ENCODE peak calls at places on chromosome 14, in six cellular contexts. S, F, X, P, O and Y are unnamed samples.

GRCh38 chr14:47674148-47674545 is 1.3 kb downstream of the MDGA2 start:
- DNase-seq in S (no peak), F (no peak), X (no peak), P (no peak), O (peak), Y (no peak)

GRCh38 chr14:66038214-66038977 is 447.8 kb upstream of the CCDC196 start:
- DNase-seq in S (no peak), F (no peak), X (no peak), P (no peak), O (no peak), Y (peak)

GRCh38 chr14:101619484-101619883 is 58.2 kb downstream of the DIO3 start:
- DNase-seq in S (no peak), F (no peak), X (peak), P (no peak), O (no peak), Y (no peak)

GRCh38 chr14:25698111-25698510 is 648.2 kb upstream of the STXBP6 start:
- DNase-seq in S (no peak), F (no peak), X (no peak), P (no peak), O (no peak), Y (no peak)

GRCh38 chr14:56378474-56378873 is 201.1 kb upstream of the TMEM260 start:
- DNase-seq in S (no peak), F (no peak), X (no peak), P (no peak), O (no peak), Y (no peak)

GRCh38 chr14:52619692-52620091 is 67.1 kb downstream of the GPR137C start:
- DNase-seq in S (no peak), F (no peak), X (no peak), P (no peak), O (no peak), Y (no peak)

GRCh38 chr14:93035917-93036651 is 79.6 kb downstream of the ITPK1 start:
- DNase-seq in S (no peak), F (no peak), X (no peak), P (no peak), O (no peak), Y (peak)

GRCh38 chr14:100471451-100472093 is 115.6 kb downstream of the BEGAIN start:
- DNase-seq in S (no peak), F (no peak), X (no peak), P (no peak), O (no peak), Y (no peak)

GRCh38 chr14:89484445-89484844 is 67.4 kb upstream of the FOXN3 start:
- DNase-seq in S (no peak), F (no peak), X (no peak), P (no peak), O (no peak), Y (no peak)

GRCh38 chr14:89308232-89308959 is 108.6 kb downstream of the FOXN3 start:
- DNase-seq in S (no peak), F (no peak), X (no peak), P (no peak), O (no peak), Y (no peak)

GRCh38 chr14:105876829-105877228 is 350.4 kb downstream of the TMEM121 start:
- DNase-seq in S (peak), F (no peak), X (no peak), P (no peak), O (no peak), Y (peak)

GRCh38 chr14:38004610-38004879 is 203.2 kb upstream of the SSTR1 start:
- DNase-seq in S (no peak), F (no peak), X (no peak), P (no peak), O (no peak), Y (no peak)

GRCh38 chr14:21521526-21521925 is 4.6 kb downstream of the SALL2 start:
- DNase-seq in S (no peak), F (no peak), X (no peak), P (no peak), O (no peak), Y (no peak)

GRCh38 chr14:72891666-72892102 is 2.2 kb downstream of the DPF3 start:
- DNase-seq in S (no peak), F (no peak), X (no peak), P (no peak), O (no peak), Y (no peak)

DNA sequence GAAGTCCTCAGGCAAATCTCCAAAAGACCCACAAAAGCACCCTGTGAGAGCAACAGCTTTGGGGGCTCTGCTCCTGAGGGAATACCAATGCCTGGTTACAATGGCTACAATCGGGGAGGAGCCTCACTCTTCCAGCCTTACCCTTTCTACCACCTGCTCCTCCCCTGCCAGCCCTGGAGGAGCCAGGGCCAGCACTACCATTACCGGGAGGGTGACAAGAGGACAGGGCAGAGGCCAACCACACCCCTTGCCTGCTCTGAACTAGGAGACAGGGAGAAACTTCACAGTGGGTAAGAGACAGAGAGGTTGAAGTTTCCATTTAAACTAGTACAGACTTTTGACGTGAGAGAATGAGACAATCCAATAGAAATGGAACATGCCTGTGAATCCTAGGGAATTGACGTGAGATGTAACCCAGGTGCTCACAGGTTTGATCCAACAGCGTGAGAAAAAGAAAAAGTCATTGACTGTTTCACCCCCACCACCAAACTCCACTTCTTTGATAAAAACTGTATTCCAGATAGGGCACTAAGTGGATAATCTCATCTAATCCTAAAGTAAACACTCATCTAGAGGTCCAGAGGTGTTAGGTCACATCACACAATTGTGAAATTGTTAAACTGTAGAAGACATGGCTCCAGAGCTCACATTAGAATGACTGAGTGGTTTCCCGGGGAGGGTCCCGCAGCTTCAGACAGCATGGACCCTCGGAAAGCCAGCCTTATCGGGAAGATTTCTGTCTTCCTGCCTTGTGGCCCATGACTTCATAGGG is 8.4 kb upstream of the TC2N start:
- DNase-seq in S (no peak), F (no peak), X (no peak), P (no peak), O (no peak), Y (no peak)
- TF ChIP-seq EP300 in S (no peak), F (no peak), X (no peak), P (no peak), O (no peak), Y (no peak)

GRCh38 chr14:82661258-82661657 is 1127.6 kb upstream of the SEL1L start:
- DNase-seq in S (no peak), F (no peak), X (no peak), P (no peak), O (no peak), Y (no peak)
- TF ChIP-seq EP300 in S (no peak), F (no peak), X (no peak), P (no peak), O (no peak), Y (no peak)

GRCh38 chr14:59018978-59019377 is 169.5 kb upstream of the DAAM1 start:
- DNase-seq in S (no peak), F (no peak), X (no peak), P (no peak), O (no peak), Y (no peak)

GRCh38 chr14:59026086-59026485 is 162.4 kb upstream of the DAAM1 start:
- DNase-seq in S (no peak), F (no peak), X (no peak), P (no peak), O (no peak), Y (no peak)

GRCh38 chr14:59018460-59018859 is 170.0 kb upstream of the DAAM1 start:
- DNase-seq in S (no peak), F (no peak), X (no peak), P (no peak), O (no peak), Y (no peak)

GRCh38 chr14:59020382-59020781 is 168.1 kb upstream of the DAAM1 start:
- DNase-seq in S (no peak), F (no peak), X (no peak), P (no peak), O (no peak), Y (no peak)

DNA sequence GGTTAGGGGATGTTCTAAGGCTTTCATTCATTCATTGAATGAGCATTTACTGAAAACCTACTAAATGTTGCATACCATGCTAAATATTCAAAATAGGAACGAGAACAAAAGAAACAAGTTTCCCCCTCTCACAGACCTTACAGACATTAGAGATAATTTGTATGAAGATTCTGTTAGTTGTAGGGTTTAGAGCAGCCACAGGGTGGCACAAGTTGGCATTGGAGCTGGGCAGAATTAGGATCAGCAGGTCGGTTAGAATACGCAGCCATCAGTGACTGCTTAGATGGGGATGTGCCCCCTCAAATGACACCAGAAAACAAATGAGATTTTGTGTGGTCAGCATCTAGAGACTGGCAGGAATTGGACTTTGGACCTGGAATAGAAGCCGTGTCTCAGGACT is 166.3 kb upstream of the DAAM1 start:
- DNase-seq in S (no peak), F (no peak), X (no peak), P (no peak), O (no peak), Y (no peak)
- TF ChIP-seq EP300 in S (no peak), F (no peak), X (no peak), P (no peak), O (no peak), Y (no peak)

GRCh38 chr14:45133683-45134050 is 614 bp downstream of the FKBP3 start:
- DNase-seq in S (no peak), F (no peak), X (no peak), P (no peak), O (no peak), Y (no peak)

GRCh38 chr14:45134051-45134958 is at the start of gene FKBP3:
- DNase-seq in S (peak), F (peak), X (peak), P (peak), O (peak), Y (peak)

GRCh38 chr14:45135181-45135580 is 549 bp upstream of the FANCM start:
- DNase-seq in S (no peak), F (no peak), X (no peak), P (no peak), O (no peak), Y (no peak)

GRCh38 chr14:45140661-45141187 is 5.0 kb downstream of the FANCM start:
- DNase-seq in S (no peak), F (no peak), X (no peak), P (no peak), O (no peak), Y (no peak)

GRCh38 chr14:45135659-45136314 is at the start of gene FANCM:
- DNase-seq in S (peak), F (peak), X (peak), P (peak), O (peak), Y (peak)
- TF ChIP-seq EP300 in S (peak), F (no peak), X (no peak), P (no peak), O (no peak), Y (no peak)

GRCh38 chr14:49861923-49862673 is 9.5 kb upstream of the NEMF start:
- DNase-seq in S (peak), F (peak), X (peak), P (peak), O (peak), Y (peak)
- TF ChIP-seq EP300 in S (no peak), F (no peak), X (no peak), P (no peak), O (no peak), Y (no peak)

GRCh38 chr14:33904609-33905008 is 46.3 kb downstream of the EGLN3 start:
- DNase-seq in S (no peak), F (no peak), X (no peak), P (no peak), O (no peak), Y (no peak)

GRCh38 chr14:33900706-33901105 is 50.2 kb downstream of the EGLN3 start:
- DNase-seq in S (no peak), F (no peak), X (no peak), P (no peak), O (no peak), Y (no peak)

GRCh38 chr14:33901429-33902155 is 49.3 kb downstream of the EGLN3 start:
- DNase-seq in S (no peak), F (no peak), X (no peak), P (no peak), O (no peak), Y (no peak)

GRCh38 chr14:33902363-33902762 is 48.5 kb downstream of the EGLN3 start:
- DNase-seq in S (no peak), F (no peak), X (no peak), P (no peak), O (no peak), Y (no peak)

GRCh38 chr14:33903369-33903768 is 47.5 kb downstream of the EGLN3 start:
- DNase-seq in S (no peak), F (no peak), X (no peak), P (no peak), O (no peak), Y (no peak)
- TF ChIP-seq EP300 in S (no peak), F (no peak), X (no peak), P (no peak), O (no peak), Y (no peak)